ENCODE peak calls at places on chromosomes 12 and 14, in six cellular contexts. One of them, this sample, is unnamed.

GRCh38 chr12:116366456-116366776 is 88.9 kb upstream of the MED13L start:
- DNase-seq in NCI-H774: peak
- DNase-seq in RKO: no peak
- DNase-seq in neural crest cell: no peak
- DNase-seq in fibroblast of pulmonary artery: no peak
- DNase-seq in testis: peak
- DNase-seq in this sample: no peak

GRCh38 chr12:65443038-65443437 is 164.6 kb downstream of the MSRB3 start:
- DNase-seq in NCI-H774: no peak
- DNase-seq in RKO: no peak
- DNase-seq in neural crest cell: no peak
- DNase-seq in fibroblast of pulmonary artery: no peak
- DNase-seq in testis: no peak
- DNase-seq in this sample: no peak

GRCh38 chr14:68843471-68844209 is 50.8 kb upstream of the ZFP36L1 start:
- DNase-seq in NCI-H774: peak
- DNase-seq in RKO: peak
- DNase-seq in neural crest cell: peak
- DNase-seq in fibroblast of pulmonary artery: peak
- DNase-seq in testis: peak
- DNase-seq in this sample: peak

GRCh38 chr12:107493135-107493494 is 192.5 kb upstream of the PWP1 start:
- DNase-seq in NCI-H774: no peak
- DNase-seq in RKO: no peak
- DNase-seq in neural crest cell: no peak
- DNase-seq in fibroblast of pulmonary artery: no peak
- DNase-seq in testis: no peak
- DNase-seq in this sample: no peak

GRCh38 chr12:124754949-124755800 is 108.5 kb downstream of the SCARB1 start:
- DNase-seq in NCI-H774: peak
- DNase-seq in RKO: no peak
- DNase-seq in neural crest cell: peak
- DNase-seq in fibroblast of pulmonary artery: peak
- DNase-seq in testis: peak
- DNase-seq in this sample: no peak

GRCh38 chr14:87108726-87109125 is 884.3 kb downstream of the GALC start:
- DNase-seq in NCI-H774: no peak
- DNase-seq in RKO: peak
- DNase-seq in neural crest cell: no peak
- DNase-seq in fibroblast of pulmonary artery: peak
- DNase-seq in testis: no peak
- DNase-seq in this sample: no peak

GRCh38 chr12:94094700-94095099 is 53.7 kb upstream of the PLXNC1 start:
- DNase-seq in NCI-H774: no peak
- DNase-seq in RKO: no peak
- DNase-seq in neural crest cell: no peak
- DNase-seq in fibroblast of pulmonary artery: no peak
- DNase-seq in testis: no peak
- DNase-seq in this sample: no peak

GRCh38 chr14:106209745-106210144 is 683.4 kb downstream of the TMEM121 start:
- DNase-seq in NCI-H774: no peak
- DNase-seq in RKO: no peak
- DNase-seq in neural crest cell: no peak
- DNase-seq in fibroblast of pulmonary artery: no peak
- DNase-seq in testis: no peak
- DNase-seq in this sample: peak

GRCh38 chr14:29738056-29738455 is 189.6 kb downstream of the PRKD1 start:
- DNase-seq in NCI-H774: no peak
- DNase-seq in RKO: no peak
- DNase-seq in neural crest cell: no peak
- DNase-seq in fibroblast of pulmonary artery: no peak
- DNase-seq in testis: no peak
- DNase-seq in this sample: no peak

GRCh38 chr12:115096673-115097349 is 412.8 kb upstream of the TBX3 start:
- DNase-seq in NCI-H774: no peak
- DNase-seq in RKO: no peak
- DNase-seq in neural crest cell: no peak
- DNase-seq in fibroblast of pulmonary artery: peak
- DNase-seq in testis: no peak
- DNase-seq in this sample: no peak

GRCh38 chr12:29242921-29243431 is 93.9 kb downstream of the FAR2 start:
- DNase-seq in NCI-H774: no peak
- DNase-seq in RKO: no peak
- DNase-seq in neural crest cell: no peak
- DNase-seq in fibroblast of pulmonary artery: no peak
- DNase-seq in testis: no peak
- DNase-seq in this sample: no peak

GRCh38 chr12:9776795-9777194 is 16.1 kb upstream of the CD69 start:
- DNase-seq in NCI-H774: no peak
- DNase-seq in RKO: no peak
- DNase-seq in neural crest cell: no peak
- DNase-seq in fibroblast of pulmonary artery: no peak
- DNase-seq in testis: no peak
- DNase-seq in this sample: no peak

GRCh38 chr12:65464930-65465329 is 186.4 kb downstream of the MSRB3 start:
- DNase-seq in NCI-H774: no peak
- DNase-seq in RKO: no peak
- DNase-seq in neural crest cell: no peak
- DNase-seq in fibroblast of pulmonary artery: peak
- DNase-seq in testis: no peak
- DNase-seq in this sample: no peak

GRCh38 chr12:33044447-33044846 is 147.9 kb upstream of the PKP2 start:
- DNase-seq in NCI-H774: no peak
- DNase-seq in RKO: no peak
- DNase-seq in neural crest cell: no peak
- DNase-seq in fibroblast of pulmonary artery: no peak
- DNase-seq in testis: no peak
- DNase-seq in this sample: no peak

GRCh38 chr12:52260351-52261210 is 13.9 kb upstream of the KRT86 start:
- DNase-seq in NCI-H774: no peak
- DNase-seq in RKO: no peak
- DNase-seq in neural crest cell: no peak
- DNase-seq in fibroblast of pulmonary artery: no peak
- DNase-seq in testis: no peak
- DNase-seq in this sample: no peak

GRCh38 chr12:120625557-120626419 is 14.6 kb upstream of the CABP1 start:
- DNase-seq in NCI-H774: no peak
- DNase-seq in RKO: peak
- DNase-seq in neural crest cell: no peak
- DNase-seq in fibroblast of pulmonary artery: no peak
- DNase-seq in testis: peak
- DNase-seq in this sample: no peak

GRCh38 chr14:100844082-100844408 is 18.1 kb downstream of the MEG3 start:
- DNase-seq in NCI-H774: no peak
- DNase-seq in RKO: no peak
- DNase-seq in neural crest cell: no peak
- DNase-seq in fibroblast of pulmonary artery: no peak
- DNase-seq in testis: no peak
- DNase-seq in this sample: no peak

GRCh38 chr14:100594625-100594951 is 7.4 kb upstream of the BEGAIN start:
- DNase-seq in NCI-H774: no peak
- DNase-seq in RKO: no peak
- DNase-seq in neural crest cell: no peak
- DNase-seq in fibroblast of pulmonary artery: no peak
- DNase-seq in testis: no peak
- DNase-seq in this sample: no peak

GRCh38 chr14:60724080-60724618 is at the start of gene SIX4:
- DNase-seq in NCI-H774: peak
- DNase-seq in RKO: peak
- DNase-seq in neural crest cell: peak
- DNase-seq in fibroblast of pulmonary artery: peak
- DNase-seq in testis: peak
- DNase-seq in this sample: peak

GRCh38 chr12:11795910-11796459 is 146.5 kb downstream of the ETV6 start:
- DNase-seq in NCI-H774: no peak
- DNase-seq in RKO: peak
- DNase-seq in neural crest cell: no peak
- DNase-seq in fibroblast of pulmonary artery: peak
- DNase-seq in testis: no peak
- DNase-seq in this sample: no peak

GRCh38 chr12:54060975-54061778 is 7.5 kb downstream of the HOXC4 start:
- DNase-seq in NCI-H774: no peak
- DNase-seq in RKO: no peak
- DNase-seq in neural crest cell: no peak
- DNase-seq in fibroblast of pulmonary artery: no peak
- DNase-seq in testis: no peak
- DNase-seq in this sample: no peak

GRCh38 chr12:93990832-93991748 is 157.3 kb upstream of the PLXNC1 start:
- DNase-seq in NCI-H774: no peak
- DNase-seq in RKO: no peak
- DNase-seq in neural crest cell: peak
- DNase-seq in fibroblast of pulmonary artery: peak
- DNase-seq in testis: peak
- DNase-seq in this sample: no peak

GRCh38 chr12:119660074-119660473 is 7.9 kb upstream of the PRKAB1 start:
- DNase-seq in NCI-H774: no peak
- DNase-seq in RKO: no peak
- DNase-seq in neural crest cell: no peak
- DNase-seq in fibroblast of pulmonary artery: no peak
- DNase-seq in testis: no peak
- DNase-seq in this sample: no peak

GRCh38 chr12:64625243-64626077 is 15.2 kb downstream of the RASSF3 start:
- DNase-seq in NCI-H774: no peak
- DNase-seq in RKO: no peak
- DNase-seq in neural crest cell: no peak
- DNase-seq in fibroblast of pulmonary artery: peak
- DNase-seq in testis: peak
- DNase-seq in this sample: no peak

GRCh38 chr12:58877243-58877743 is 43.0 kb downstream of the LRIG3 start:
- DNase-seq in NCI-H774: peak
- DNase-seq in RKO: peak
- DNase-seq in neural crest cell: no peak
- DNase-seq in fibroblast of pulmonary artery: peak
- DNase-seq in testis: no peak
- DNase-seq in this sample: no peak